ENCODE peak calls at places on chromosome 10, in six cellular contexts. One of them, this sample, is unnamed.

GRCh38 chr10:33402748-33403147 is 68.3 kb upstream of the NRP1 start:
- DNase-seq in glutamatergic neuron: no peak
- DNase-seq in suprapubic skin: no peak
- DNase-seq in transverse colon: no peak
- DNase-seq in cardiac muscle cell: no peak
- DNase-seq in dorsolateral prefrontal cortex: no peak
- DNase-seq in this sample: no peak

GRCh38 chr10:963186-963585 is 25.0 kb upstream of the GTPBP4 start:
- DNase-seq in glutamatergic neuron: no peak
- DNase-seq in suprapubic skin: no peak
- DNase-seq in transverse colon: no peak
- DNase-seq in cardiac muscle cell: no peak
- DNase-seq in dorsolateral prefrontal cortex: no peak
- DNase-seq in this sample: no peak

GRCh38 chr10:86261933-86262665 is 104.5 kb downstream of the GRID1 start:
- DNase-seq in glutamatergic neuron: no peak
- DNase-seq in suprapubic skin: peak
- DNase-seq in transverse colon: no peak
- DNase-seq in cardiac muscle cell: no peak
- DNase-seq in dorsolateral prefrontal cortex: peak
- DNase-seq in this sample: peak

GRCh38 chr10:124672181-124672638 is 72.0 kb downstream of the FAM53B start:
- DNase-seq in glutamatergic neuron: peak
- DNase-seq in suprapubic skin: no peak
- DNase-seq in transverse colon: no peak
- DNase-seq in cardiac muscle cell: no peak
- DNase-seq in dorsolateral prefrontal cortex: no peak
- DNase-seq in this sample: no peak

GRCh38 chr10:117439243-117439912 is 64.1 kb upstream of the PDZD8 start:
- DNase-seq in glutamatergic neuron: no peak
- DNase-seq in suprapubic skin: peak
- DNase-seq in transverse colon: peak
- DNase-seq in cardiac muscle cell: no peak
- DNase-seq in dorsolateral prefrontal cortex: peak
- DNase-seq in this sample: no peak

GRCh38 chr10:18271481-18271880 is 131.3 kb downstream of the CACNB2 start:
- DNase-seq in glutamatergic neuron: no peak
- DNase-seq in suprapubic skin: no peak
- DNase-seq in transverse colon: no peak
- DNase-seq in cardiac muscle cell: no peak
- DNase-seq in dorsolateral prefrontal cortex: no peak
- DNase-seq in this sample: no peak

GRCh38 chr10:80416401-80417098 is 8.2 kb downstream of the PRXL2A start:
- DNase-seq in glutamatergic neuron: no peak
- DNase-seq in suprapubic skin: no peak
- DNase-seq in transverse colon: peak
- DNase-seq in cardiac muscle cell: peak
- DNase-seq in dorsolateral prefrontal cortex: no peak
- DNase-seq in this sample: no peak

GRCh38 chr10:31262672-31263071 is 56.3 kb upstream of the ZEB1 start:
- DNase-seq in glutamatergic neuron: no peak
- DNase-seq in suprapubic skin: no peak
- DNase-seq in transverse colon: no peak
- DNase-seq in cardiac muscle cell: no peak
- DNase-seq in dorsolateral prefrontal cortex: no peak
- DNase-seq in this sample: no peak

GRCh38 chr10:4343798-4344370 is 482.1 kb upstream of the AKR1E2 start:
- DNase-seq in glutamatergic neuron: no peak
- DNase-seq in suprapubic skin: no peak
- DNase-seq in transverse colon: no peak
- DNase-seq in cardiac muscle cell: no peak
- DNase-seq in dorsolateral prefrontal cortex: no peak
- DNase-seq in this sample: no peak

GRCh38 chr10:99539120-99539519 is 6.4 kb downstream of the NKX2-3 start:
- DNase-seq in glutamatergic neuron: no peak
- DNase-seq in suprapubic skin: no peak
- DNase-seq in transverse colon: no peak
- DNase-seq in cardiac muscle cell: no peak
- DNase-seq in dorsolateral prefrontal cortex: no peak
- DNase-seq in this sample: no peak

GRCh38 chr10:52573347-52573746 is 199.2 kb downstream of the MBL2 start:
- DNase-seq in glutamatergic neuron: no peak
- DNase-seq in suprapubic skin: no peak
- DNase-seq in transverse colon: no peak
- DNase-seq in cardiac muscle cell: no peak
- DNase-seq in dorsolateral prefrontal cortex: no peak
- DNase-seq in this sample: no peak

GRCh38 chr10:50216418-50216817 is 34.9 kb downstream of the ASAH2 start:
- DNase-seq in glutamatergic neuron: no peak
- DNase-seq in suprapubic skin: no peak
- DNase-seq in transverse colon: no peak
- DNase-seq in cardiac muscle cell: no peak
- DNase-seq in dorsolateral prefrontal cortex: no peak
- DNase-seq in this sample: no peak

GRCh38 chr10:72065439-72066025 is 22.8 kb downstream of the SPOCK2 start:
- DNase-seq in glutamatergic neuron: no peak
- DNase-seq in suprapubic skin: no peak
- DNase-seq in transverse colon: no peak
- DNase-seq in cardiac muscle cell: no peak
- DNase-seq in dorsolateral prefrontal cortex: no peak
- DNase-seq in this sample: no peak

GRCh38 chr10:86500846-86501245 is 20.7 kb downstream of the WAPL start:
- DNase-seq in glutamatergic neuron: no peak
- DNase-seq in suprapubic skin: no peak
- DNase-seq in transverse colon: no peak
- DNase-seq in cardiac muscle cell: no peak
- DNase-seq in dorsolateral prefrontal cortex: no peak
- DNase-seq in this sample: no peak

GRCh38 chr10:6669269-6669859 is 89.3 kb upstream of the PRKCQ start:
- DNase-seq in glutamatergic neuron: no peak
- DNase-seq in suprapubic skin: no peak
- DNase-seq in transverse colon: no peak
- DNase-seq in cardiac muscle cell: peak
- DNase-seq in dorsolateral prefrontal cortex: no peak
- DNase-seq in this sample: peak

GRCh38 chr10:49117366-49117905 is 2.1 kb upstream of the VSTM4 start:
- DNase-seq in glutamatergic neuron: no peak
- DNase-seq in suprapubic skin: no peak
- DNase-seq in transverse colon: no peak
- DNase-seq in cardiac muscle cell: no peak
- DNase-seq in dorsolateral prefrontal cortex: no peak
- DNase-seq in this sample: no peak

GRCh38 chr10:113261130-113261529 is 291.7 kb upstream of the HABP2 start:
- DNase-seq in glutamatergic neuron: no peak
- DNase-seq in suprapubic skin: no peak
- DNase-seq in transverse colon: no peak
- DNase-seq in cardiac muscle cell: no peak
- DNase-seq in dorsolateral prefrontal cortex: no peak
- DNase-seq in this sample: no peak

GRCh38 chr10:79384773-79385391 is 37.6 kb downstream of the PPIF start:
- DNase-seq in glutamatergic neuron: no peak
- DNase-seq in suprapubic skin: no peak
- DNase-seq in transverse colon: no peak
- DNase-seq in cardiac muscle cell: no peak
- DNase-seq in dorsolateral prefrontal cortex: no peak
- DNase-seq in this sample: no peak

GRCh38 chr10:79385392-79385795 is 38.1 kb downstream of the PPIF start:
- DNase-seq in glutamatergic neuron: no peak
- DNase-seq in suprapubic skin: no peak
- DNase-seq in transverse colon: no peak
- DNase-seq in cardiac muscle cell: no peak
- DNase-seq in dorsolateral prefrontal cortex: no peak
- DNase-seq in this sample: no peak

GRCh38 chr10:79387466-79387973 is 40.3 kb downstream of the PPIF start:
- DNase-seq in glutamatergic neuron: no peak
- DNase-seq in suprapubic skin: no peak
- DNase-seq in transverse colon: peak
- DNase-seq in cardiac muscle cell: no peak
- DNase-seq in dorsolateral prefrontal cortex: peak
- DNase-seq in this sample: no peak

GRCh38 chr10:79386637-79387465 is 39.6 kb downstream of the PPIF start:
- DNase-seq in glutamatergic neuron: no peak
- DNase-seq in suprapubic skin: peak
- DNase-seq in transverse colon: peak
- DNase-seq in cardiac muscle cell: no peak
- DNase-seq in dorsolateral prefrontal cortex: peak
- DNase-seq in this sample: no peak

GRCh38 chr10:79385804-79386531 is 38.7 kb downstream of the PPIF start:
- DNase-seq in glutamatergic neuron: peak
- DNase-seq in suprapubic skin: peak
- DNase-seq in transverse colon: no peak
- DNase-seq in cardiac muscle cell: no peak
- DNase-seq in dorsolateral prefrontal cortex: peak
- DNase-seq in this sample: peak
- TF ChIP-seq CTCF in glutamatergic neuron: no peak
- TF ChIP-seq CTCF in suprapubic skin: no peak
- TF ChIP-seq CTCF in transverse colon: no peak
- TF ChIP-seq CTCF in cardiac muscle cell: no peak
- TF ChIP-seq CTCF in dorsolateral prefrontal cortex: no peak
- TF ChIP-seq CTCF in this sample: no peak

GRCh38 chr10:5640501-5640900 is 25.9 kb downstream of the ASB13 start:
- DNase-seq in glutamatergic neuron: no peak
- DNase-seq in suprapubic skin: no peak
- DNase-seq in transverse colon: peak
- DNase-seq in cardiac muscle cell: no peak
- DNase-seq in dorsolateral prefrontal cortex: no peak
- DNase-seq in this sample: no peak

GRCh38 chr10:5639066-5639465 is 27.3 kb downstream of the ASB13 start:
- DNase-seq in glutamatergic neuron: no peak
- DNase-seq in suprapubic skin: no peak
- DNase-seq in transverse colon: no peak
- DNase-seq in cardiac muscle cell: no peak
- DNase-seq in dorsolateral prefrontal cortex: no peak
- DNase-seq in this sample: no peak

GRCh38 chr10:5641501-5641900 is 24.9 kb downstream of the ASB13 start:
- DNase-seq in glutamatergic neuron: no peak
- DNase-seq in suprapubic skin: no peak
- DNase-seq in transverse colon: no peak
- DNase-seq in cardiac muscle cell: no peak
- DNase-seq in dorsolateral prefrontal cortex: no peak
- DNase-seq in this sample: no peak

GRCh38 chr10:5638494-5638893 is 27.9 kb downstream of the ASB13 start:
- DNase-seq in glutamatergic neuron: no peak
- DNase-seq in suprapubic skin: no peak
- DNase-seq in transverse colon: no peak
- DNase-seq in cardiac muscle cell: no peak
- DNase-seq in dorsolateral prefrontal cortex: no peak
- DNase-seq in this sample: no peak

GRCh38 chr10:5640036-5640435 is 26.4 kb downstream of the ASB13 start:
- DNase-seq in glutamatergic neuron: no peak
- DNase-seq in suprapubic skin: no peak
- DNase-seq in transverse colon: no peak
- DNase-seq in cardiac muscle cell: no peak
- DNase-seq in dorsolateral prefrontal cortex: no peak
- DNase-seq in this sample: no peak
- TF ChIP-seq CTCF in glutamatergic neuron: no peak
- TF ChIP-seq CTCF in suprapubic skin: no peak
- TF ChIP-seq CTCF in transverse colon: no peak
- TF ChIP-seq CTCF in cardiac muscle cell: no peak
- TF ChIP-seq CTCF in dorsolateral prefrontal cortex: no peak
- TF ChIP-seq CTCF in this sample: no peak

DNA sequence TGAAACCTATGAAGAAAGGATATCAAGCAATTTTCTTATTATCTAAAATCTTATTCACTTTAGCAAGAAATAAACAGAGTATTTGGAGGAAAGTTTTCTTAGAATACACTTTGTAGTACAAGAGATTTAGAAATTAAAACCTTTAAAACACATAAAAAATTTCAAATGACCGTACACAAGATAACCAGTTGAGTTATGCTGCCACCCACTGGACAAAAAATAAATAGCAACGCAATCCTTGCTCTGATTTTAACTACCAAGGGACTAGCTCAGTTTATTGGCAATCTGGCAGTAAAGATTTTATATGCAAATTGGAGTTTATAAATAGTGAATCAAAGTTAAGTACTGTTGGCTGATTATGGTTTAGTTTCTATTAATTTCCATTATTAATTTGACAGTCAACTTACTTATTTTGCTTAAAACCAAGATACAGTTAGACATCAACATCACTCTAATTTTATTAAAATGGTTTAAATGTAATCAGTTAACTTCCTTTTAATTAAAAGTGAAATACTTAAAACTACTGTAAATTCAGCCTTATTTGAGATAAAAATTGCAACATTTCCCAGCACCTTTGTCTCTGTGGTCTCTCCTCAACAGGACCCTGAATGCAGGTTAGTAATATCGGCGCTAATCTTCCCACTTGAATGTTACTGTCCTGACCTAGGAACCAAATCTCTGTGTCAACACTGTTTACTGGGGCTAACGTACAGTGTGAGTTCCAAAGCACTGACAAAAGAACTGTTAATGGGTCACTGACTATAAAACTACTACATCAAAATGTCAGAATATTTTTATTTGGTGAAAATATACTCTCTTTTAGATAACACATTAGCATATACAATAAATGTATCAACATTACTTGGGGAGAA is 33.5 kb downstream of the CACUL1 start:
- DNase-seq in glutamatergic neuron: no peak
- DNase-seq in suprapubic skin: no peak
- DNase-seq in transverse colon: peak
- DNase-seq in cardiac muscle cell: peak
- DNase-seq in dorsolateral prefrontal cortex: no peak
- DNase-seq in this sample: peak
- TF ChIP-seq CTCF in glutamatergic neuron: peak
- TF ChIP-seq CTCF in suprapubic skin: peak
- TF ChIP-seq CTCF in transverse colon: peak
- TF ChIP-seq CTCF in cardiac muscle cell: peak
- TF ChIP-seq CTCF in dorsolateral prefrontal cortex: peak
- TF ChIP-seq CTCF in this sample: peak

DNA sequence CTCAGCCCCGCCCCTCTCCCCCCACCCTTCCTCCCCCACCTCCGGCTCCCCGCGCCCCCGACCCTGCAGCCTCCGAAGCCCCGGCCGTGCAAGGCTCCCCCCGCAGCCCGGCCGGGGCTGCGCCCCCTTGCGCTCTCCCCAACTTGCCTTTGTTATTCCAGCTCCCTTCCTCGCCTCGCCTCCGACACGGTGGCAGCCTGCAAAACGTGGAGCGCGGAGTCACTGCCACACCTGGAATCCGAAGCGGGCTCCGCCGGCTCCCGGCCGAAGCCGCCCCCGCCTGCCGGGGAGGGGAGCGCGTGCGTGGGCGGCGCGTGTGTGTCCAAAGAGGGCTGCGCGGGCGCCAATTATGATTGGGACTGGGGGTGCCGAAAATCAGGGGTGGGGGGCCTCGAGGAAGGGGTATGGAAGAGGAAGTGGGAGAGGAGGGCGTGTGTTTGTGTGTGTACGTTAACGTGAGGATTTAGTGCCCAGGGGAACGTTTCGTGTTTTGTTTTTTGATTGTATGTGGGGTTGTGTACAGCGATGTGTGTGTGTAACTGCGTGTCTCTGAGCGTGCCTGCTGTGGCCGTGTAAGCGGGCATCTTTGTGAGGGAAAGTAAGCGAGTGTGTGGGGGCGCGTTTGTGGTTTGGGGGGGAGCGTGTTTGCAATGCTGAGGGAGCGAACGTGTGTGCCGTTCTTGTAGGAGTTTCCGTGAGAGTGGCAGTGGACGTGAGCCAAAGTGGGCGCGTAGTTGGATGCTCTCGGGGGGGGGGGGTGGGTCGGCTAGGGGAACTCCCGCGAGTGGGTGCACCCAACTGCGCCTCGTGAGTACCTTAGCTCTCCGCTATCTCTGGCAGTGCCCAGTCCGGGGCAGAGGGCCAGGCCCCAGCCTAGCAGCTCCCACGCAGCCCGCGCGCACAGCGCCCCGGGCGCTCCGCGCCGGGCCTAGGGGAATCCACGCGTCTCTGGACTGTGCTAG is 1.2 kb upstream of the ZMIZ1 start:
- DNase-seq in glutamatergic neuron: peak
- DNase-seq in suprapubic skin: peak
- DNase-seq in transverse colon: peak
- DNase-seq in cardiac muscle cell: peak
- DNase-seq in dorsolateral prefrontal cortex: peak
- DNase-seq in this sample: peak
- TF ChIP-seq CTCF in glutamatergic neuron: peak
- TF ChIP-seq CTCF in suprapubic skin: no peak
- TF ChIP-seq CTCF in transverse colon: peak
- TF ChIP-seq CTCF in cardiac muscle cell: peak
- TF ChIP-seq CTCF in dorsolateral prefrontal cortex: no peak
- TF ChIP-seq CTCF in this sample: peak

This sample was measured in endothelial cell.